ENCODE peak calls at places on chromosomes 4 and X, in four cellular contexts. W is endothelial cell; V is activated naive CD4-positive, alpha-beta T cell; L is memory B cell. X is an unnamed sample.
A peak's percentile ranks its signal among the peaks of the same experiment; 100 is the strongest.

GRCh38 chr4:77952399-77952974 is 89.9 kb downstream of the MRPL1 start:
- DNase-seq in W (no peak), V (no peak), L (no peak), X (no peak)

GRCh38 chr4:89110541-89110985 is 770 bp upstream of the TIGD2 start:
- DNase-seq in W (no peak), V (no peak), L (no peak), X (peak; percentile 61)

GRCh38 chrX:43166874-43167273 is 388.9 kb upstream of the PPP1R2C start:
- DNase-seq in W (no peak), V (no peak), L (no peak), X (no peak)

GRCh38 chr4:111960241-111960667 is 185.0 kb upstream of the FAM241A start:
- DNase-seq in W (no peak), V (no peak), L (no peak), X (no peak)

GRCh38 chrX:118197730-118198129 is 81.1 kb upstream of the KLHL13 start:
- DNase-seq in W (no peak), V (no peak), L (no peak), X (no peak)

GRCh38 chr4:147640331-147640730 is 23.1 kb downstream of the TMEM184C start:
- DNase-seq in W (no peak), V (no peak), L (no peak), X (no peak)

GRCh38 chr4:160021870-160022269 is 919.0 kb downstream of the RAPGEF2 start:
- DNase-seq in W (no peak), V (no peak), L (no peak), X (no peak)

GRCh38 chr4:41361831-41362646 is 105.3 kb downstream of the UCHL1 start:
- DNase-seq in W (no peak), V (no peak), L (no peak), X (peak; percentile 48)

GRCh38 chr4:86220137-86220536 is 139.7 kb downstream of the MAPK10 start:
- DNase-seq in W (no peak), V (no peak), L (no peak), X (no peak)

GRCh38 chr4:186920486-186920885 is 196.8 kb upstream of the FAT1 start:
- DNase-seq in W (no peak), V (no peak), L (no peak), X (no peak)

GRCh38 chrX:23694606-23695005 is 27.3 kb downstream of the PRDX4 start:
- DNase-seq in W (peak; percentile 10), V (no peak), L (peak; percentile 18), X (peak; percentile 32)

GRCh38 chr4:152633118-152633517 is 46.7 kb downstream of the TMEM154 start:
- DNase-seq in W (no peak), V (no peak), L (no peak), X (no peak)

GRCh38 chrX:119407681-119408080 is 8.5 kb downstream of the SLC25A43 start:
- DNase-seq in W (no peak), V (no peak), L (no peak), X (no peak)

GRCh38 chrX:130120321-130120731 is 10.0 kb upstream of the ELF4 start:
- DNase-seq in W (no peak), V (no peak), L (no peak), X (no peak)

GRCh38 chr4:145786261-145786660 is 106.3 kb downstream of the C4orf51 start:
- DNase-seq in W (no peak), V (no peak), L (no peak), X (peak; percentile 18)

GRCh38 chrX:70332600-70332999 is 42.7 kb downstream of the KIF4A start:
- DNase-seq in W (no peak), V (no peak), L (no peak), X (no peak)

GRCh38 chr4:74087481-74087880 is 11.5 kb downstream of the CXCL2 start:
- DNase-seq in W (no peak), V (no peak), L (no peak), X (no peak)

GRCh38 chrX:74924449-74925209 is 623 bp downstream of the NEXMIF start:
- DNase-seq in W (peak; percentile 27), V (no peak), L (peak; percentile 48), X (peak; percentile 28)

GRCh38 chrX:13266641-13267420 is 53.0 kb downstream of the ATXN3L start:
- DNase-seq in W (no peak), V (no peak), L (no peak), X (no peak)

GRCh38 chr4:165326831-165327210 is 648 bp upstream of the MSMO1 start:
- DNase-seq in W (no peak), V (no peak), L (no peak), X (peak; percentile 27)

GRCh38 chr4:26206981-26207380 is 113.8 kb upstream of the RBPJ start:
- DNase-seq in W (no peak), V (no peak), L (no peak), X (no peak)

GRCh38 chr4:162061214-162061613 is 102.6 kb downstream of the FSTL5 start:
- DNase-seq in W (no peak), V (no peak), L (no peak), X (peak; percentile 27)

GRCh38 chr4:185305979-185306442 is 89.7 kb downstream of the LRP2BP start:
- DNase-seq in W (no peak), V (no peak), L (no peak), X (no peak)

GRCh38 chr4:8188743-8189550 is 10.1 kb upstream of the SH3TC1 start:
- DNase-seq in W (no peak), V (no peak), L (no peak), X (peak; percentile 73)

GRCh38 chr4:38413524-38414341 is 250.3 kb upstream of the KLF3 start:
- DNase-seq in W (no peak), V (no peak), L (no peak), X (no peak)

GRCh38 chr4:92636038-92636825 is 332.5 kb downstream of the GRID2 start:
- DNase-seq in W (no peak), V (no peak), L (no peak), X (no peak)

GRCh38 chr4:56078866-56079265 is 130.1 kb downstream of the CEP135 start:
- DNase-seq in W (no peak), V (no peak), L (no peak), X (no peak)

GRCh38 chrX:31931225-31931624 is 859.4 kb upstream of the FTHL17 start:
- DNase-seq in W (no peak), V (no peak), L (no peak), X (no peak)

GRCh38 chrX:1423215-1423614 is 29.5 kb downstream of the ASMTL start:
- DNase-seq in W (no peak), V (no peak), L (no peak), X (no peak)

GRCh38 chr4:63589796-63590195 is 819.5 kb downstream of the TECRL start:
- DNase-seq in W (no peak), V (no peak), L (no peak), X (no peak)

X was measured in cerebellum.